ENCODE peak calls at places on chromosomes 6 and 20, in nine cellular contexts. Q is T-helper 1 cell, A is PC-3, T is NCI-H226, N is hippocampal formation, M is fibroblast of pulmonary artery, W is Panc1, U is AG10803, D is cardiac muscle cell. B is an unnamed sample.

GRCh38 chr6:45255434-45255833 is 72.7 kb upstream of the RUNX2 start:
- DNase-seq in Q (no peak), A (no peak), T (no peak), N (no peak), M (no peak), W (no peak), U (no peak), D (no peak), B (no peak)

GRCh38 chr6:17179246-17180073 is 77.6 kb downstream of the STMND1 start:
- DNase-seq in Q (no peak), A (peak; percentile 41), T (peak; percentile 43), N (no peak), M (peak; percentile 30), W (no peak), U (peak; percentile 38), D (peak; percentile 23), B (no peak)

GRCh38 chr6:44642870-44643522 is 255.5 kb downstream of the CDC5L start:
- DNase-seq in Q (no peak), A (peak; percentile 88), T (no peak), N (no peak), M (no peak), W (no peak), U (peak; percentile 48), D (no peak), B (no peak)

GRCh38 chr20:47080365-47080764 is 185.7 kb downstream of the EYA2 start:
- DNase-seq in Q (no peak), A (no peak), T (no peak), N (no peak), M (no peak), W (no peak), U (no peak), D (no peak), B (no peak)

GRCh38 chr6:136751478-136751956 is 40.8 kb downstream of the MAP3K5 start:
- DNase-seq in Q (no peak), A (no peak), T (no peak), N (peak; percentile 43), M (no peak), W (no peak), U (peak; percentile 78), D (no peak), B (no peak)

GRCh38 chr6:22126910-22127309 is 169.9 kb downstream of the PRL start:
- DNase-seq in Q (no peak), A (no peak), T (no peak), N (no peak), M (no peak), W (no peak), U (no peak), D (no peak), B (no peak)

GRCh38 chr6:4253604-4254211 is 118.3 kb upstream of the ECI2 start:
- DNase-seq in Q (no peak), A (peak; percentile 80), T (peak; percentile 59), N (no peak), M (peak; percentile 85), W (no peak), U (peak; percentile 71), D (peak; percentile 86), B (no peak)

GRCh38 chr20:43040427-43040826 is 149.3 kb downstream of the PTPRT start:
- DNase-seq in Q (no peak), A (peak; percentile 19), T (no peak), N (no peak), M (peak; percentile 0), W (no peak), U (no peak), D (no peak), B (no peak)

GRCh38 chr6:56514395-56514794 is 128.3 kb downstream of the DST start:
- DNase-seq in Q (no peak), A (no peak), T (no peak), N (no peak), M (no peak), W (no peak), U (no peak), D (peak; percentile 24), B (no peak)

B was measured in right lobe of liver.